ENCODE peak calls at places on chromosomes 3 and 15, in eight cellular contexts. N is mucosa of descending colon, V is AG09319, X is glutamatergic neuron, D is neural progenitor cell, U is nephron progenitor cell, H is tibial artery, I is MM.1S. K is an unnamed sample.

GRCh38 chr3:145721815-145722214 is 439.2 kb downstream of the PLOD2 start:
- DNase-seq in N (no peak), V (no peak), X (no peak), D (no peak), U (no peak), H (no peak), I (no peak), K (no peak)

GRCh38 chr3:60102154-60102553 is 1052.3 kb upstream of the CFAP20DC start:
- DNase-seq in N (peak), V (no peak), X (no peak), D (no peak), U (no peak), H (no peak), I (no peak), K (no peak)

GRCh38 chr15:74552761-74553441 is 11.9 kb downstream of the ARID3B start:
- DNase-seq in N (no peak), V (no peak), X (no peak), D (no peak), U (no peak), H (no peak), I (peak), K (no peak)

GRCh38 chr3:148333091-148333490 is 364.6 kb upstream of the AGTR1 start:
- DNase-seq in N (peak), V (no peak), X (no peak), D (no peak), U (no peak), H (no peak), I (no peak), K (no peak)

GRCh38 chr3:189883113-189883753 is 237.5 kb downstream of the P3H2 start:
- DNase-seq in N (no peak), V (no peak), X (no peak), D (no peak), U (no peak), H (no peak), I (no peak), K (no peak)

GRCh38 chr15:81863157-81863556 is 182.7 kb downstream of the MEX3B start:
- DNase-seq in N (no peak), V (no peak), X (no peak), D (no peak), U (no peak), H (no peak), I (no peak), K (no peak)

GRCh38 chr3:51269466-51269865 is 115.6 kb upstream of the MANF start:
- DNase-seq in N (no peak), V (no peak), X (no peak), D (peak), U (no peak), H (no peak), I (no peak), K (no peak)

GRCh38 chr3:16554126-16554525 is 40.6 kb upstream of the RFTN1 start:
- DNase-seq in N (no peak), V (no peak), X (no peak), D (no peak), U (no peak), H (no peak), I (no peak), K (no peak)

GRCh38 chr15:84034831-84035753 is 200.5 kb upstream of the GOLGA6L4 start:
- DNase-seq in N (peak), V (no peak), X (no peak), D (peak), U (no peak), H (no peak), I (peak), K (no peak)

GRCh38 chr3:111859974-111860859 is 1.2 kb downstream of the PHLDB2 start:
- DNase-seq in N (peak), V (peak), X (peak), D (peak), U (peak), H (peak), I (peak), K (peak)

GRCh38 chr3:8657804-8658311 is 13.3 kb upstream of the SSUH2 start:
- DNase-seq in N (no peak), V (no peak), X (no peak), D (no peak), U (no peak), H (peak), I (no peak), K (no peak)

GRCh38 chr3:190116551-190117067 is 4.1 kb downstream of the P3H2 start:
- DNase-seq in N (no peak), V (no peak), X (no peak), D (no peak), U (no peak), H (no peak), I (no peak), K (no peak)

GRCh38 chr3:185225523-185225922 is 28.3 kb downstream of the EHHADH start:
- DNase-seq in N (no peak), V (peak), X (no peak), D (no peak), U (no peak), H (no peak), I (no peak), K (no peak)

GRCh38 chr3:172673210-172673679 is 37.6 kb downstream of the NCEH1 start:
- DNase-seq in N (peak), V (peak), X (peak), D (peak), U (peak), H (no peak), I (peak), K (peak)

GRCh38 chr15:78709263-78709882 is 68.4 kb upstream of the CHRNB4 start:
- DNase-seq in N (peak), V (peak), X (peak), D (peak), U (peak), H (no peak), I (peak), K (peak)

GRCh38 chr3:151356791-151357460 is 27.6 kb upstream of the P2RY13 start:
- DNase-seq in N (no peak), V (no peak), X (no peak), D (no peak), U (no peak), H (no peak), I (no peak), K (no peak)

GRCh38 chr3:157408499-157409149 is 28.0 kb upstream of the PTX3 start:
- DNase-seq in N (no peak), V (no peak), X (no peak), D (no peak), U (no peak), H (no peak), I (no peak), K (no peak)

GRCh38 chr15:29799859-29800258 is 22.4 kb downstream of the TJP1 start:
- DNase-seq in N (no peak), V (no peak), X (no peak), D (no peak), U (no peak), H (no peak), I (no peak), K (no peak)

GRCh38 chr3:86995537-86995936 is 4.6 kb upstream of the VGLL3 start:
- DNase-seq in N (no peak), V (peak), X (no peak), D (no peak), U (no peak), H (no peak), I (no peak), K (no peak)

GRCh38 chr15:56293495-56294292 is 50.0 kb upstream of the RFX7 start:
- DNase-seq in N (no peak), V (no peak), X (no peak), D (no peak), U (no peak), H (no peak), I (no peak), K (no peak)

GRCh38 chr3:65914740-65915366 is 123.9 kb downstream of the MAGI1 start:
- DNase-seq in N (no peak), V (no peak), X (no peak), D (no peak), U (no peak), H (no peak), I (peak), K (no peak)

GRCh38 chr3:129632556-129632955 is 26.1 kb upstream of the PLXND1 start:
- DNase-seq in N (no peak), V (no peak), X (no peak), D (no peak), U (no peak), H (no peak), I (no peak), K (no peak)

GRCh38 chr3:194325424-194326165 is 25.5 kb downstream of the CPN2 start:
- DNase-seq in N (no peak), V (no peak), X (peak), D (no peak), U (no peak), H (no peak), I (no peak), K (no peak)

DNA sequence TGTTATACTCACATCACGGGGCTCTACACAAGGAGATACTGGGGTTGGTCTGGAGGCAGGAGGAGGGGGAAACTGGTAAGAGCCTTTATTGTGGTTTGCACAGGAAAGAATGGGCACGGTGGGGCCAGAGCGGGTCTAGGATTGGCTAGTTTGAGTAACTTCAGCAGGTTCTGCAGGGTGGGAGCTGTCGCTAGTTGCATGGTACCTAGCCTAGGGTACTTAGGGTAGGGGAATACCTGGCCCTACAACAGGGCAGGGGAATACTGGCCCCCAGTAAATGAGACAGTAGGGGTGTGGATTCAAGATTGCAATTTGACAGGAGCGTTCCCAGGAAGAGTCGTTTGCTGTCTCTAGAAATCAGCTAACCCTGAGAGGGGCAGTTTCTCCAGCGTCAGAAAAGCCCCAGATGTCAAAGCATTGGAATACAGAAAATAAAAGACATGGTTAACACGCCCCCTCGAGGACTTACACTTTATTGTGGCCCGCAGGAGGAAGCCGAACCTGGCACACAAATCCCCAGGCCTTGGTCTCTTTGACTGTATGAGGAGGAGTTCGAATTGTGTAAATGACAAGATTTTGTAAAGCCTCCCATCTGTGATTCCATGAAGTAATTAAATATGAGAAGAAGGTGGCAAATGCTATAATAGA is 32.0 kb downstream of the ST8SIA2 start:
- DNase-seq in N (no peak), V (no peak), X (no peak), D (peak), U (no peak), H (no peak), I (no peak), K (no peak)
- TF ChIP-seq CTCF in N (no peak), V (no peak), X (no peak), D (peak), U (no peak), H (no peak), I (no peak), K (no peak)

GRCh38 chr3:170387952-170388351 is 30.4 kb downstream of the SKIL start:
- DNase-seq in N (no peak), V (peak), X (no peak), D (no peak), U (no peak), H (no peak), I (no peak), K (no peak)
- TF ChIP-seq CTCF in N (no peak), V (no peak), X (no peak), D (no peak), U (no peak), H (no peak), I (peak), K (no peak)

GRCh38 chr15:80697316-80697715 is 2.2 kb downstream of the ABHD17C start:
- DNase-seq in N (peak), V (no peak), X (no peak), D (no peak), U (no peak), H (no peak), I (no peak), K (no peak)

GRCh38 chr15:80694624-80695098 is 449 bp upstream of the ABHD17C start:
- DNase-seq in N (peak), V (no peak), X (peak), D (peak), U (no peak), H (no peak), I (peak), K (no peak)

GRCh38 chr15:80693682-80694623 is 1.2 kb upstream of the ABHD17C start:
- DNase-seq in N (no peak), V (no peak), X (no peak), D (no peak), U (no peak), H (no peak), I (peak), K (no peak)

GRCh38 chr15:80695099-80695910 is at the start of gene ABHD17C:
- DNase-seq in N (peak), V (peak), X (peak), D (peak), U (peak), H (peak), I (peak), K (no peak)

GRCh38 chr15:80695911-80696651 is 971 bp downstream of the ABHD17C start:
- DNase-seq in N (peak), V (no peak), X (no peak), D (peak), U (peak), H (peak), I (peak), K (peak)
- TF ChIP-seq CTCF in N (no peak), V (peak), X (no peak), D (no peak), U (no peak), H (peak), I (peak), K (peak)

GRCh38 chr3:184040010-184040409 is 8.5 kb downstream of the HTR3D start:
- DNase-seq in N (peak), V (no peak), X (peak), D (peak), U (no peak), H (no peak), I (no peak), K (no peak)
- TF ChIP-seq CTCF in N (no peak), V (peak), X (peak), D (peak), U (no peak), H (no peak), I (peak), K (peak)

K was measured in CD14-positive monocyte.